ENCODE peak calls at places on chromosomes 5 and 9, in four cellular contexts. W, S, Y and J are unnamed samples.

GRCh38 chr5:155293605-155294178 is 280.1 kb downstream of the KIF4B start:
- DNase-seq in Y (no peak), S (no peak), W (no peak), J (no peak)

GRCh38 chr5:107861565-107861964 is 190.8 kb upstream of the EFNA5 start:
- DNase-seq in Y (no peak), S (no peak), W (no peak), J (no peak)

GRCh38 chr9:114100536-114100935 is 1.4 kb upstream of the KIF12 start:
- DNase-seq in S (no peak), W (no peak), Y (no peak), J (no peak)

GRCh38 chr5:76427481-76428140 is 24.5 kb downstream of the IQGAP2 start:
- DNase-seq in W (no peak), S (no peak), Y (no peak), J (no peak)

GRCh38 chr9:95515272-95516113 is 1.3 kb downstream of the PTCH1 start:
- DNase-seq in W (peak; percentile 75), Y (no peak), S (no peak), J (no peak)

GRCh38 chr9:108628281-108628680 is 227.5 kb downstream of the ACTL7B start:
- DNase-seq in W (no peak), S (no peak), Y (no peak), J (no peak)

GRCh38 chr5:150644058-150644457 is 3.6 kb downstream of the SYNPO start:
- DNase-seq in Y (no peak), S (no peak), W (no peak), J (no peak)

GRCh38 chr9:104085538-104085937 is 8.6 kb upstream of the SMC2 start:
- DNase-seq in Y (no peak), S (no peak), W (no peak), J (no peak)

GRCh38 chr5:3004361-3005080 is 253.0 kb upstream of the IRX2 start:
- DNase-seq in S (no peak), Y (no peak), W (no peak), J (no peak)

GRCh38 chr5:173590436-173591299 is 25.8 kb downstream of the BOD1 start:
- DNase-seq in W (no peak), S (no peak), Y (no peak), J (no peak)

GRCh38 chr5:72586788-72587530 is 79.7 kb upstream of the ZNF366 start:
- DNase-seq in S (no peak), W (no peak), Y (peak; percentile 63), J (no peak)

GRCh38 chr9:128553695-128554094 is 1.3 kb downstream of the SPTAN1 start:
- DNase-seq in S (peak; percentile 33), W (no peak), Y (peak; percentile 91), J (no peak)

GRCh38 chr9:20685769-20686168 is 1.7 kb downstream of the FOCAD start:
- DNase-seq in W (no peak), S (no peak), Y (no peak), J (no peak)

GRCh38 chr9:137506274-137506673 is 43.9 kb downstream of the PNPLA7 start:
- DNase-seq in W (no peak), Y (no peak), S (no peak), J (no peak)

GRCh38 chr9:94443039-94443722 is 111.7 kb upstream of the PCAT7 start:
- DNase-seq in Y (no peak), S (no peak), W (no peak), J (peak; percentile 64)

GRCh38 chr5:171272996-171273970 is 35.8 kb upstream of the TLX3 start:
- DNase-seq in S (no peak), Y (peak; percentile 62), W (peak; percentile 10), J (peak; percentile 30)

GRCh38 chr5:19047277-19047676 is 940.7 kb downstream of the CDH18 start:
- DNase-seq in Y (no peak), S (no peak), W (no peak), J (no peak)

GRCh38 chr9:94607340-94607695 is 13.7 kb upstream of the FBP2 start:
- DNase-seq in W (no peak), Y (no peak), S (no peak), J (no peak)

GRCh38 chr5:124819201-124819600 is 72.8 kb upstream of the ZNF608 start:
- DNase-seq in W (no peak), Y (no peak), S (no peak), J (no peak)

GRCh38 chr5:34717426-34718327 is 61.5 kb downstream of the RAI14 start:
- DNase-seq in S (peak; percentile 97), Y (peak; percentile 98), W (peak; percentile 15), J (peak; percentile 100)

GRCh38 chr5:83895860-83896259 is 175.2 kb upstream of the HAPLN1 start:
- DNase-seq in S (no peak), W (no peak), Y (no peak), J (no peak)

GRCh38 chr5:74801941-74802340 is 34.9 kb downstream of the NSA2 start:
- DNase-seq in Y (no peak), S (no peak), W (no peak), J (no peak)

GRCh38 chr9:91836515-91836914 is 113.5 kb downstream of the ROR2 start:
- DNase-seq in W (no peak), S (no peak), Y (no peak), J (no peak)